ENCODE peak calls at places on chromosome 13, in nine cellular contexts. W is ovary; Y is PC-9; K is NT2/D1; T is esophagus squamous epithelium; R is Caco-2; J is CD8-positive, alpha-beta T cell; A is CD4-positive, CD25-positive, alpha-beta regulatory T cell; I is effector memory CD4-positive, alpha-beta T cell. L is an unnamed sample.

GRCh38 chr13:25905411-25906010 is 146.3 kb downstream of the SHISA2 start:
- DNase-seq in Y (no peak), A (no peak), W (no peak), I (no peak), K (no peak), T (no peak), J (no peak), R (no peak), L (no peak)

GRCh38 chr13:99432637-99433542 is 68.4 kb upstream of the TM9SF2 start:
- DNase-seq in R (no peak), W (peak; percentile 19), T (peak; percentile 8), I (peak; percentile 91), Y (peak; percentile 86), J (peak; percentile 75), A (peak; percentile 61), K (peak; percentile 70), L (peak; percentile 20)

GRCh38 chr13:111156421-111156820 is 41.3 kb downstream of the ARHGEF7 start:
- DNase-seq in Y (peak; percentile 39), I (no peak), T (no peak), W (no peak), J (no peak), K (no peak), A (no peak), R (no peak), L (no peak)

GRCh38 chr13:31119966-31120733 is 41.6 kb downstream of the HSPH1 start:
- DNase-seq in A (peak; percentile 7), W (no peak), T (no peak), R (no peak), J (no peak), I (no peak), K (no peak), Y (peak; percentile 36), L (no peak)

GRCh38 chr13:94173312-94173854 is 306.1 kb downstream of the DCT start:
- DNase-seq in R (no peak), Y (no peak), K (no peak), T (no peak), A (no peak), J (no peak), I (no peak), W (no peak), L (no peak)

GRCh38 chr13:102907886-102908515 is 62.2 kb downstream of the ERCC5 start:
- DNase-seq in J (no peak), Y (no peak), R (no peak), I (no peak), W (no peak), T (no peak), A (no peak), K (no peak), L (no peak)

GRCh38 chr13:23960566-23961156 is 63.4 kb upstream of the C1QTNF9B start:
- DNase-seq in W (no peak), A (peak; percentile 35), T (no peak), J (no peak), R (peak; percentile 70), I (no peak), Y (peak; percentile 40), K (peak; percentile 8), L (peak; percentile 51)

GRCh38 chr13:113724780-113725315 is 34.2 kb upstream of the TMEM255B start:
- DNase-seq in W (peak; percentile 67), J (peak; percentile 92), K (peak; percentile 63), A (peak; percentile 72), I (peak; percentile 88), Y (no peak), T (peak; percentile 31), R (peak; percentile 91), L (peak; percentile 83)

GRCh38 chr13:30308548-30308947 is 1.2 kb upstream of the KATNAL1 start:
- DNase-seq in A (no peak), K (no peak), I (no peak), J (no peak), W (no peak), Y (no peak), T (no peak), R (no peak), L (no peak)

GRCh38 chr13:92994056-92994455 is 232.6 kb upstream of the GPC6 start:
- DNase-seq in I (no peak), R (no peak), K (no peak), W (no peak), A (no peak), Y (no peak), T (no peak), J (no peak), L (no peak)

GRCh38 chr13:45416521-45417125 is 1.6 kb downstream of the SLC25A30 start:
- DNase-seq in I (no peak), K (no peak), J (no peak), R (no peak), A (no peak), T (no peak), Y (no peak), W (no peak), L (no peak)

GRCh38 chr13:110396913-110397379 is 89.9 kb downstream of the COL4A2 start:
- DNase-seq in Y (peak; percentile 33), R (no peak), K (no peak), A (no peak), J (no peak), T (no peak), W (peak; percentile 94), I (no peak), L (no peak)

GRCh38 chr13:20171364-20171763 is 10.5 kb upstream of the GJA3 start:
- DNase-seq in R (no peak), T (no peak), K (no peak), I (no peak), W (no peak), Y (peak; percentile 85), J (no peak), A (no peak), L (no peak)

GRCh38 chr13:102654786-102655185 is 40.1 kb downstream of the METTL21C start:
- DNase-seq in I (no peak), A (no peak), T (no peak), Y (no peak), W (no peak), R (no peak), K (no peak), J (no peak), L (no peak)

GRCh38 chr13:114194853-114195252 is 15.8 kb downstream of the CFAP97D2 start:
- DNase-seq in W (no peak), T (no peak), I (no peak), A (peak; percentile 65), Y (no peak), K (no peak), R (no peak), J (no peak), L (no peak)

GRCh38 chr13:33015791-33016323 is 366 bp upstream of the KL start:
- DNase-seq in J (no peak), K (no peak), R (peak; percentile 48), A (no peak), W (no peak), Y (no peak), I (no peak), T (no peak), L (peak; percentile 52)

GRCh38 chr13:94195715-94196114 is 283.8 kb downstream of the DCT start:
- DNase-seq in J (no peak), R (no peak), Y (no peak), K (no peak), A (no peak), W (no peak), T (no peak), I (no peak), L (no peak)

GRCh38 chr13:34207334-34207733 is 389.4 kb downstream of the RFC3 start:
- DNase-seq in T (no peak), R (peak; percentile 11), I (no peak), K (no peak), Y (no peak), J (no peak), W (no peak), A (no peak), L (no peak)

GRCh38 chr13:34207872-34208271 is 389.9 kb downstream of the RFC3 start:
- DNase-seq in K (no peak), W (no peak), J (no peak), I (no peak), A (no peak), R (no peak), T (no peak), Y (no peak), L (no peak)

GRCh38 chr13:34208326-34208725 is 390.4 kb downstream of the RFC3 start:
- DNase-seq in W (no peak), Y (no peak), I (no peak), T (no peak), A (no peak), J (no peak), R (no peak), K (no peak), L (no peak)
- H3K4me3 ChIP-seq in W (no peak overlapping the region), Y (no peak overlapping the region), I (no peak overlapping the region), T (no peak overlapping the region), A (no peak overlapping the region), J (no peak overlapping the region), R (no peak overlapping the region), K (no peak overlapping the region), L (no peak overlapping the region)

DNA sequence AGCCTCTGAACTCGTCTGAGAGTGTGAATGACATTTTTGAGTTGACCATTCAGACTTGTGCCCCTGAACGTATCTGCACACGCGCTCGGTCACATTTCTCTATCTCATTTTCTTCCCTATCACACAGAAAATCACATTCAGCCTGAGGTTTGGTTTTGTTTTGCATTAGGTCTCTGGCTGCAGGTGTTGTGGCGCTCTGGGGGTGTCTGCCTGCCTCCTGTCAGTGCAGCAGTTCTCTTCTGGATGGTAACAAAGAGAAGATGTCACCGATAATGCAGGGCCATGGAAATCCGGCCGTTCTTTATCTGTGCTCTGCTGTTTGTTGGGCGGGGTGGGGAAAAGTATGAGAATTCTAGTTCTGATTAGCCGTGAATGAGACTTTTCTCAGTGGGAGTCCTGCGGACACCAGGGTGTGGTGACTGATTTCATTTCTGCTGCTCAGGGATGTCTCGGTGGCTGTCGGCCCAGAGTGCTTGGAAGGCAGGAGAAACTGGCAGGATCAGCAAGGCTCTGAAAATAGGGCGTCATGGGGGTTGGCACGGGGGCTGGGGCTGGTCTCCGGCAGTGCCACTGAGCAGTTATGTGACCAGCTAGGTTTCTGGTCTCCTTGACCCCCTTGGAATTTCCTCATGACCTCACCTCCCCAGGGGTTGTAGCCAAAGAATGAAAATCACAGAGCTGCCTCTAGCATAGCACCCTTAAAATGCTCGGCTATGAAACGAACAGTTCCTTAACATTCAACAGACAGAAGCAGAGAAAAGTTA is 5.1 kb downstream of the RNF113B start:
- DNase-seq in R (peak; percentile 35), K (no peak), T (no peak), A (no peak), W (peak; percentile 16), I (no peak), Y (no peak), J (no peak), L (no peak)
- H3K4me1 ChIP-seq in R (peaks cover 53% of the 10 kb centered on the region), K (peaks cover 14% of the 10 kb centered on the region), T (peaks cover 42% of the 10 kb centered on the region), A (no peaks in the 10 kb centered on the region), W (peaks cover 20% of the 10 kb centered on the region), I (no peaks in the 10 kb centered on the region), Y (peaks cover 16% of the 10 kb centered on the region), J (no peaks in the 10 kb centered on the region), L (peaks cover 29% of the 10 kb centered on the region)

GRCh38 chr13:82900453-82900852 is 981.8 kb downstream of the SLITRK1 start:
- DNase-seq in A (no peak), W (no peak), T (no peak), R (no peak), K (peak; percentile 18), I (no peak), J (no peak), Y (no peak), L (no peak)

GRCh38 chr13:82905071-82905470 is 977.2 kb downstream of the SLITRK1 start:
- DNase-seq in W (no peak), Y (no peak), A (no peak), I (no peak), J (no peak), K (no peak), T (no peak), R (no peak), L (no peak)
- H3K9me3 ChIP-seq in W (no peaks in the 10 kb centered on the region), Y (no peaks in the 10 kb centered on the region), A (peaks cover 4% of the 10 kb centered on the region), I (no peaks in the 10 kb centered on the region), J (no peaks in the 10 kb centered on the region), K (no peaks in the 10 kb centered on the region), T (no peaks in the 10 kb centered on the region), R (no peaks in the 10 kb centered on the region), L (no peaks in the 10 kb centered on the region)

GRCh38 chr13:77919351-77920294 is 992 bp upstream of the EDNRB start:
- DNase-seq in A (no peak), Y (no peak), W (no peak), K (no peak), T (no peak), J (no peak), I (no peak), R (no peak), L (no peak)
- H3K4me3 ChIP-seq in A (no peak overlapping the region), Y (no peak overlapping the region), W (peak overlapping the region; percentile 47), K (peak overlapping the region; percentile 41), T (peak overlapping the region; percentile 27), J (no peak overlapping the region), I (no peak overlapping the region), R (no peak overlapping the region), L (no peak overlapping the region)